ENCODE peak calls at places on chromosome 7, in nine cellular contexts. One of them, this sample, is unnamed.

GRCh38 chr7:33705333-33705833 is 200.0 kb upstream of the BMPER start:
- DNase-seq in IMR-90: no peak
- DNase-seq in transverse colon: no peak
- DNase-seq in right lobe of liver: no peak
- DNase-seq in uterus: no peak
- DNase-seq in upper lobe of right lung: no peak
- DNase-seq in thoracic aorta: no peak
- DNase-seq in fibroblast of lung: no peak
- DNase-seq in psoas muscle: no peak
- DNase-seq in this sample: no peak

GRCh38 chr7:16933296-16934248 is 51.8 kb upstream of the AGR3 start:
- DNase-seq in IMR-90: no peak
- DNase-seq in right lobe of liver: no peak
- DNase-seq in fibroblast of lung: peak; percentile 72
- DNase-seq in transverse colon: no peak
- DNase-seq in psoas muscle: no peak
- DNase-seq in uterus: no peak
- DNase-seq in thoracic aorta: no peak
- DNase-seq in upper lobe of right lung: no peak
- DNase-seq in this sample: no peak

GRCh38 chr7:76515999-76516443 is 5.7 kb downstream of the UPK3B start:
- DNase-seq in right lobe of liver: no peak
- DNase-seq in thoracic aorta: no peak
- DNase-seq in fibroblast of lung: peak; percentile 47
- DNase-seq in transverse colon: peak; percentile 48
- DNase-seq in uterus: no peak
- DNase-seq in upper lobe of right lung: peak; percentile 85
- DNase-seq in psoas muscle: no peak
- DNase-seq in IMR-90: peak; percentile 23
- DNase-seq in this sample: no peak

GRCh38 chr7:70637726-70638125 is 494.2 kb upstream of the GALNT17 start:
- DNase-seq in transverse colon: no peak
- DNase-seq in fibroblast of lung: no peak
- DNase-seq in right lobe of liver: no peak
- DNase-seq in psoas muscle: no peak
- DNase-seq in thoracic aorta: no peak
- DNase-seq in IMR-90: no peak
- DNase-seq in uterus: no peak
- DNase-seq in upper lobe of right lung: no peak
- DNase-seq in this sample: no peak

GRCh38 chr7:100400656-100401055 is 27.4 kb downstream of the PILRA start:
- DNase-seq in upper lobe of right lung: no peak
- DNase-seq in right lobe of liver: no peak
- DNase-seq in IMR-90: no peak
- DNase-seq in uterus: no peak
- DNase-seq in psoas muscle: no peak
- DNase-seq in transverse colon: no peak
- DNase-seq in fibroblast of lung: no peak
- DNase-seq in thoracic aorta: no peak
- DNase-seq in this sample: no peak

GRCh38 chr7:116317907-116318306 is 107.6 kb downstream of the TES start:
- DNase-seq in psoas muscle: no peak
- DNase-seq in uterus: no peak
- DNase-seq in IMR-90: no peak
- DNase-seq in right lobe of liver: no peak
- DNase-seq in upper lobe of right lung: no peak
- DNase-seq in fibroblast of lung: peak; percentile 51
- DNase-seq in transverse colon: no peak
- DNase-seq in thoracic aorta: no peak
- DNase-seq in this sample: no peak

GRCh38 chr7:16347461-16348192 is 73.7 kb downstream of the CRPPA start:
- DNase-seq in uterus: no peak
- DNase-seq in right lobe of liver: no peak
- DNase-seq in fibroblast of lung: peak; percentile 68
- DNase-seq in transverse colon: no peak
- DNase-seq in upper lobe of right lung: no peak
- DNase-seq in IMR-90: peak; percentile 13
- DNase-seq in psoas muscle: no peak
- DNase-seq in thoracic aorta: no peak
- DNase-seq in this sample: no peak

GRCh38 chr7:1536768-1537630 is 6.5 kb downstream of the MAFK start:
- DNase-seq in fibroblast of lung: peak; percentile 99
- DNase-seq in thoracic aorta: peak; percentile 91
- DNase-seq in transverse colon: peak; percentile 91
- DNase-seq in psoas muscle: peak; percentile 95
- DNase-seq in IMR-90: peak; percentile 99
- DNase-seq in upper lobe of right lung: peak; percentile 95
- DNase-seq in uterus: peak; percentile 98
- DNase-seq in right lobe of liver: peak; percentile 88
- DNase-seq in this sample: peak; percentile 87

GRCh38 chr7:116522247-116522646 is 2.6 kb upstream of the CAV1 start:
- DNase-seq in thoracic aorta: no peak
- DNase-seq in IMR-90: peak; percentile 84
- DNase-seq in right lobe of liver: no peak
- DNase-seq in psoas muscle: no peak
- DNase-seq in uterus: no peak
- DNase-seq in transverse colon: no peak
- DNase-seq in fibroblast of lung: peak; percentile 97
- DNase-seq in upper lobe of right lung: no peak
- DNase-seq in this sample: no peak

GRCh38 chr7:1169409-1170368 is 9.7 kb upstream of the ZFAND2A start:
- DNase-seq in uterus: peak; percentile 81
- DNase-seq in right lobe of liver: peak; percentile 80
- DNase-seq in psoas muscle: peak; percentile 85
- DNase-seq in transverse colon: peak; percentile 90
- DNase-seq in thoracic aorta: peak; percentile 48
- DNase-seq in IMR-90: no peak
- DNase-seq in fibroblast of lung: peak; percentile 43
- DNase-seq in upper lobe of right lung: peak; percentile 93
- DNase-seq in this sample: peak; percentile 79

GRCh38 chr7:102028206-102028826 is 210.9 kb downstream of the CUX1 start:
- DNase-seq in fibroblast of lung: no peak
- DNase-seq in transverse colon: no peak
- DNase-seq in upper lobe of right lung: peak; percentile 45
- DNase-seq in uterus: no peak
- DNase-seq in right lobe of liver: no peak
- DNase-seq in psoas muscle: no peak
- DNase-seq in IMR-90: no peak
- DNase-seq in thoracic aorta: no peak
- DNase-seq in this sample: no peak

GRCh38 chr7:26439502-26440252 is 148.0 kb downstream of the SNX10 start:
- DNase-seq in uterus: no peak
- DNase-seq in IMR-90: no peak
- DNase-seq in thoracic aorta: no peak
- DNase-seq in upper lobe of right lung: no peak
- DNase-seq in right lobe of liver: no peak
- DNase-seq in transverse colon: no peak
- DNase-seq in fibroblast of lung: no peak
- DNase-seq in psoas muscle: no peak
- DNase-seq in this sample: no peak

GRCh38 chr7:150368884-150369739 is 490 bp downstream of the REPIN1 start:
- DNase-seq in right lobe of liver: peak; percentile 79
- DNase-seq in upper lobe of right lung: peak; percentile 84
- DNase-seq in psoas muscle: peak; percentile 80
- DNase-seq in transverse colon: peak; percentile 67
- DNase-seq in thoracic aorta: no peak
- DNase-seq in IMR-90: peak; percentile 67
- DNase-seq in uterus: peak; percentile 56
- DNase-seq in fibroblast of lung: peak; percentile 75
- DNase-seq in this sample: peak; percentile 78

GRCh38 chr7:51016546-51016945 is 233.8 kb upstream of the GRB10 start:
- DNase-seq in uterus: no peak
- DNase-seq in fibroblast of lung: no peak
- DNase-seq in psoas muscle: no peak
- DNase-seq in thoracic aorta: no peak
- DNase-seq in IMR-90: no peak
- DNase-seq in transverse colon: no peak
- DNase-seq in right lobe of liver: peak; percentile 34
- DNase-seq in upper lobe of right lung: peak; percentile 33
- DNase-seq in this sample: no peak

GRCh38 chr7:151859111-151859947 is 17.6 kb downstream of the PRKAG2 start:
- DNase-seq in transverse colon: no peak
- DNase-seq in fibroblast of lung: no peak
- DNase-seq in thoracic aorta: no peak
- DNase-seq in upper lobe of right lung: peak; percentile 43
- DNase-seq in right lobe of liver: peak; percentile 70
- DNase-seq in psoas muscle: no peak
- DNase-seq in uterus: no peak
- DNase-seq in IMR-90: no peak
- DNase-seq in this sample: no peak

GRCh38 chr7:10939911-10940747 is 33.5 kb upstream of the PHF14 start:
- DNase-seq in uterus: peak; percentile 93
- DNase-seq in fibroblast of lung: peak; percentile 93
- DNase-seq in psoas muscle: peak; percentile 91
- DNase-seq in transverse colon: peak; percentile 88
- DNase-seq in right lobe of liver: peak; percentile 89
- DNase-seq in IMR-90: peak; percentile 95
- DNase-seq in upper lobe of right lung: peak; percentile 95
- DNase-seq in thoracic aorta: peak; percentile 75
- DNase-seq in this sample: peak; percentile 91

GRCh38 chr7:36708765-36709164 is 15.5 kb downstream of the AOAH start:
- DNase-seq in upper lobe of right lung: no peak
- DNase-seq in IMR-90: no peak
- DNase-seq in transverse colon: no peak
- DNase-seq in thoracic aorta: no peak
- DNase-seq in psoas muscle: no peak
- DNase-seq in uterus: no peak
- DNase-seq in fibroblast of lung: no peak
- DNase-seq in right lobe of liver: no peak
- DNase-seq in this sample: no peak

GRCh38 chr7:77651544-77652162 is 44.6 kb upstream of the RSBN1L start:
- DNase-seq in fibroblast of lung: peak; percentile 13
- DNase-seq in thoracic aorta: no peak
- DNase-seq in transverse colon: no peak
- DNase-seq in right lobe of liver: no peak
- DNase-seq in IMR-90: peak; percentile 47
- DNase-seq in uterus: peak; percentile 25
- DNase-seq in upper lobe of right lung: no peak
- DNase-seq in psoas muscle: no peak
- DNase-seq in this sample: no peak

GRCh38 chr7:100974021-100974420 is 4.7 kb downstream of the MUC12 start:
- DNase-seq in psoas muscle: no peak
- DNase-seq in transverse colon: no peak
- DNase-seq in uterus: no peak
- DNase-seq in IMR-90: no peak
- DNase-seq in fibroblast of lung: peak; percentile 47
- DNase-seq in right lobe of liver: no peak
- DNase-seq in upper lobe of right lung: no peak
- DNase-seq in thoracic aorta: no peak
- DNase-seq in this sample: no peak

GRCh38 chr7:98870807-98871491 is 1.1 kb upstream of the TMEM130 start:
- DNase-seq in IMR-90: no peak
- DNase-seq in upper lobe of right lung: peak; percentile 54
- DNase-seq in right lobe of liver: peak; percentile 15
- DNase-seq in thoracic aorta: no peak
- DNase-seq in uterus: no peak
- DNase-seq in transverse colon: no peak
- DNase-seq in fibroblast of lung: no peak
- DNase-seq in psoas muscle: no peak
- DNase-seq in this sample: no peak
- H3K4me3 ChIP-seq in IMR-90: no peak overlapping the region
- H3K4me3 ChIP-seq in upper lobe of right lung: no peak overlapping the region
- H3K4me3 ChIP-seq in right lobe of liver: no peak overlapping the region
- H3K4me3 ChIP-seq in thoracic aorta: peak overlapping the region; percentile 79
- H3K4me3 ChIP-seq in uterus: no peak overlapping the region
- H3K4me3 ChIP-seq in transverse colon: no peak overlapping the region
- H3K4me3 ChIP-seq in fibroblast of lung: no peak overlapping the region
- H3K4me3 ChIP-seq in psoas muscle: peak overlapping the region; percentile 47
- H3K4me3 ChIP-seq in this sample: no peak overlapping the region

DNA sequence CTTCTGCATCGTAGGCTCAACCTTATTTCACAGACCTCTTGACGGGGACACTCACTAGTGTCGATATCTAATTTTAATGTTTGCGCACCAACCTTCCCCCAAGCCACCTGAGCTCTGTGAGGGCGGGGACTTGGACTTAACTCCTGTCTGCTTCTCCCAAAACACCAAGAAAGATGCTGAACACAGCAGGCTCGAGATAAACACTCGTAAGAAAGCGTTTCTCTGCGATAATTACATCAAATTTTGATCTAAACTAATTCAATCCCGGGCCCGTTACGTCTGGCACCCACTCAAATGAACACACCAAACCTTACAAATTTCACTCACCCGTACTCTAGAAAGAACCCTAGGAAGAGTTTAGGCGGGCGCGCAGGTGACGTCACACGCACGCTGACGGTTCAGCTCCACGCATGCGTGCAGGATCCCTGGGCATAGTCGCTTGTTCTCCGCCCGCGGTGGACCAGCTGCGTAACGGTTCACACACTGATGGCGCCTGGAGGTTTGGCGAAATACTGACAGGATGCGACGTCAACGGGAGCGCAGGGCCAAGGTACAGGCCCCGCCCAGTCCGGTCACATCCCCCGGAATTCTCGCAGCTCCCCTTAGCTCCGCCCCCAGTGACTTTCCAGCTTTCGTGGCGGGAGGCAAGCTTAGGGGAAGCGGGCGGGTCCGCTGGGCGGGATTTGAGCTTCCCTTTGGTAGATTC is at the start of gene POT1:
- DNase-seq in fibroblast of lung: peak; percentile 99
- DNase-seq in upper lobe of right lung: peak; percentile 99
- DNase-seq in IMR-90: peak; percentile 100
- DNase-seq in transverse colon: peak; percentile 97
- DNase-seq in psoas muscle: peak; percentile 99
- DNase-seq in uterus: peak; percentile 99
- DNase-seq in thoracic aorta: peak; percentile 98
- DNase-seq in right lobe of liver: peak; percentile 99
- DNase-seq in this sample: peak; percentile 96
- TF ChIP-seq CTCF in fibroblast of lung: no peak
- TF ChIP-seq CTCF in upper lobe of right lung: no peak
- TF ChIP-seq CTCF in IMR-90: no peak
- TF ChIP-seq CTCF in transverse colon: no peak
- TF ChIP-seq CTCF in psoas muscle: no peak
- TF ChIP-seq CTCF in uterus: peak; percentile 16
- TF ChIP-seq CTCF in thoracic aorta: no peak
- TF ChIP-seq CTCF in right lobe of liver: no peak
- TF ChIP-seq CTCF in this sample: no peak

GRCh38 chr7:81111781-81112540 is 193.1 kb upstream of the SEMA3C start:
- DNase-seq in fibroblast of lung: peak; percentile 89
- DNase-seq in uterus: no peak
- DNase-seq in psoas muscle: no peak
- DNase-seq in IMR-90: peak; percentile 72
- DNase-seq in thoracic aorta: no peak
- DNase-seq in right lobe of liver: no peak
- DNase-seq in upper lobe of right lung: no peak
- DNase-seq in transverse colon: no peak
- DNase-seq in this sample: no peak
- H3K4me1 ChIP-seq in fibroblast of lung: no peaks in the 10 kb centered on the region
- H3K4me1 ChIP-seq in uterus: no peaks in the 10 kb centered on the region
- H3K4me1 ChIP-seq in psoas muscle: no peaks in the 10 kb centered on the region
- H3K4me1 ChIP-seq in IMR-90: peaks cover 2% of the 10 kb centered on the region
- H3K4me1 ChIP-seq in thoracic aorta: no peaks in the 10 kb centered on the region
- H3K4me1 ChIP-seq in right lobe of liver: no peaks in the 10 kb centered on the region
- H3K4me1 ChIP-seq in upper lobe of right lung: no peaks in the 10 kb centered on the region
- H3K4me1 ChIP-seq in transverse colon: no peaks in the 10 kb centered on the region
- H3K4me1 ChIP-seq in this sample: no peaks in the 10 kb centered on the region

DNA sequence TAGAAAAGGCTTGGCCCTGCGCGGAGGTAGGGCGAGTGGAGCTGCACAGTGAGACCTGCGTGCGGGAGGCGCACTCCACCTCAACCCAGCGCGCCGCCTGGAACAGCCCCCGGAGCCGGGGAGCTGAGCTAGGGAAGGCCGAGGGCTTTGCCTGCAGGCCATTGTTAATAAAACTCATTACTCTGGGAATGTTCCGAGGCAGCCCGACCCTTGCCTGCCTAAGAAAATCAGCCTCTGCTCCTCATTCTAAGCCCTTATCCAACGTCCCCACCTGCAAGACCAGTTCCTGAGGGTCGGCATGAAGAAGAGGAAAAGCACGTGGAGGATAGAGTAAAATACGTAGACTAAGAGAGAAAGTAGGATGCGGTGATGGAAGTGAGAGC is 55.3 kb downstream of the C7orf25 start:
- DNase-seq in right lobe of liver: no peak
- DNase-seq in psoas muscle: no peak
- DNase-seq in IMR-90: no peak
- DNase-seq in uterus: no peak
- DNase-seq in thoracic aorta: no peak
- DNase-seq in upper lobe of right lung: no peak
- DNase-seq in fibroblast of lung: no peak
- DNase-seq in transverse colon: no peak
- DNase-seq in this sample: no peak
- H3K4me3 ChIP-seq in right lobe of liver: peak overlapping the region; percentile 43
- H3K4me3 ChIP-seq in psoas muscle: peak overlapping the region; percentile 35
- H3K4me3 ChIP-seq in IMR-90: peak overlapping the region; percentile 30
- H3K4me3 ChIP-seq in uterus: peak overlapping the region; percentile 27
- H3K4me3 ChIP-seq in thoracic aorta: peak overlapping the region; percentile 70
- H3K4me3 ChIP-seq in upper lobe of right lung: peak overlapping the region; percentile 43
- H3K4me3 ChIP-seq in fibroblast of lung: peak overlapping the region; percentile 53
- H3K4me3 ChIP-seq in transverse colon: peak overlapping the region; percentile 37
- H3K4me3 ChIP-seq in this sample: no peak overlapping the region

This sample was measured in mucosa of descending colon.